ENCODE peak calls at places on chromosomes 5 and 9, in eight cellular contexts. One of them, this sample, is unnamed. For H3K4me1, the result is how much of the 10 kb centered on the place peaks cover.

GRCh38 chr9:4662989-4663792 is 1.1 kb downstream of the PLPP6 start:
- DNase-seq in uterus: no peak
- DNase-seq in Peyer's patch: no peak
- DNase-seq in thyroid gland: no peak
- DNase-seq in esophagus squamous epithelium: no peak
- DNase-seq in HCT116: no peak
- DNase-seq in tibial nerve: no peak
- DNase-seq in adrenal gland: no peak
- DNase-seq in this sample: no peak

GRCh38 chr5:75885849-75886596 is 168.8 kb upstream of the POC5 start:
- DNase-seq in tibial nerve: no peak
- DNase-seq in thyroid gland: peak
- DNase-seq in Peyer's patch: no peak
- DNase-seq in esophagus squamous epithelium: no peak
- DNase-seq in adrenal gland: no peak
- DNase-seq in uterus: no peak
- DNase-seq in HCT116: no peak
- DNase-seq in this sample: peak

GRCh38 chr9:132912131-132912530 is 32.3 kb downstream of the TSC1 start:
- DNase-seq in esophagus squamous epithelium: no peak
- DNase-seq in HCT116: no peak
- DNase-seq in Peyer's patch: no peak
- DNase-seq in uterus: no peak
- DNase-seq in thyroid gland: no peak
- DNase-seq in tibial nerve: no peak
- DNase-seq in adrenal gland: no peak
- DNase-seq in this sample: no peak

GRCh38 chr5:92835712-92836111 is 745.3 kb downstream of the NR2F1-AS1 start:
- DNase-seq in thyroid gland: no peak
- DNase-seq in tibial nerve: no peak
- DNase-seq in adrenal gland: no peak
- DNase-seq in HCT116: no peak
- DNase-seq in uterus: no peak
- DNase-seq in esophagus squamous epithelium: no peak
- DNase-seq in Peyer's patch: no peak
- DNase-seq in this sample: no peak

GRCh38 chr9:87128844-87129493 is 181.7 kb upstream of the GAS1 start:
- DNase-seq in tibial nerve: no peak
- DNase-seq in uterus: no peak
- DNase-seq in esophagus squamous epithelium: no peak
- DNase-seq in HCT116: no peak
- DNase-seq in Peyer's patch: no peak
- DNase-seq in thyroid gland: no peak
- DNase-seq in adrenal gland: no peak
- DNase-seq in this sample: no peak

GRCh38 chr9:107489687-107490605 is at the start of gene KLF4:
- DNase-seq in HCT116: peak
- DNase-seq in thyroid gland: peak
- DNase-seq in uterus: peak
- DNase-seq in tibial nerve: peak
- DNase-seq in adrenal gland: peak
- DNase-seq in esophagus squamous epithelium: peak
- DNase-seq in Peyer's patch: peak
- DNase-seq in this sample: peak

GRCh38 chr5:179393078-179393477 is 47.8 kb upstream of the ADAMTS2 start:
- DNase-seq in esophagus squamous epithelium: no peak
- DNase-seq in tibial nerve: no peak
- DNase-seq in Peyer's patch: no peak
- DNase-seq in HCT116: peak
- DNase-seq in uterus: no peak
- DNase-seq in adrenal gland: no peak
- DNase-seq in thyroid gland: no peak
- DNase-seq in this sample: no peak

GRCh38 chr9:93577940-93578682 is 1.7 kb downstream of the PHF2 start:
- DNase-seq in tibial nerve: no peak
- DNase-seq in adrenal gland: no peak
- DNase-seq in esophagus squamous epithelium: no peak
- DNase-seq in Peyer's patch: no peak
- DNase-seq in thyroid gland: no peak
- DNase-seq in uterus: no peak
- DNase-seq in HCT116: no peak
- DNase-seq in this sample: peak

GRCh38 chr5:86460519-86460918 is 157.2 kb upstream of the COX7C start:
- DNase-seq in adrenal gland: no peak
- DNase-seq in uterus: no peak
- DNase-seq in esophagus squamous epithelium: no peak
- DNase-seq in thyroid gland: no peak
- DNase-seq in HCT116: no peak
- DNase-seq in Peyer's patch: no peak
- DNase-seq in tibial nerve: no peak
- DNase-seq in this sample: no peak

GRCh38 chr9:130927995-130928900 is 10.8 kb downstream of the FIBCD1 start:
- DNase-seq in uterus: no peak
- DNase-seq in Peyer's patch: no peak
- DNase-seq in thyroid gland: peak
- DNase-seq in esophagus squamous epithelium: no peak
- DNase-seq in adrenal gland: peak
- DNase-seq in HCT116: peak
- DNase-seq in tibial nerve: no peak
- DNase-seq in this sample: no peak

GRCh38 chr9:121654497-121655140 is 3.2 kb downstream of the DAB2IP start:
- DNase-seq in tibial nerve: no peak
- DNase-seq in esophagus squamous epithelium: no peak
- DNase-seq in uterus: no peak
- DNase-seq in thyroid gland: no peak
- DNase-seq in adrenal gland: no peak
- DNase-seq in Peyer's patch: no peak
- DNase-seq in HCT116: no peak
- DNase-seq in this sample: no peak

DNA sequence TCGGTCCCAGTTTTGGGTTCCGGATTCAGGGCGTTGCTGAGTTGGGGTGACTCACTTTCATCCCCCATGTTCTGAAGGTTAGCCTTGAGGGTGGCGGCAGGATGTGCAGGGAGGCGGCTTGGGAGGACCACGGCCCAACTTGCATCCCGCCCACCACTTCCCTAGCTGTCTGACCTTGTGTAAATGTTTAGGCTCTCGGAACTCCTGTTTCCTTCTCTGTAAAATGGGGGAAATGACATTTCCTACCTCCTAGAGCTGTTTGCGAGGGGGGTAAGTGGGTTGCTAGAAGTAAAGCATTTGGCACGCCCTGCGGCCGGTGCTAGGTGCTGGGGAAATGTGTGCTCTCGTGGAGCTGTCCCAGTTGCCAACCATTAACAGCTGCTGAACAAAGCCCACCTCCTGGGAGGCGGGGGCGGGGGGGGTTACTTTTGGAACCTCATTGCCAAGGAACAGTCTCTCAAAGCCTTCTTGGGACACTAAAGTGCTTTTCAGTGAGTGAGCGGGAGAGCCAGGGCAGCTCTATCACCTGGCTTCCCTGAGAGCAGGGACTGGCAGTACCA is 27.5 kb downstream of the PTGES2 start:
- DNase-seq in thyroid gland: peak
- DNase-seq in HCT116: no peak
- DNase-seq in Peyer's patch: no peak
- DNase-seq in esophagus squamous epithelium: no peak
- DNase-seq in uterus: no peak
- DNase-seq in adrenal gland: peak
- DNase-seq in tibial nerve: no peak
- DNase-seq in this sample: no peak
- H3K4me3 ChIP-seq in thyroid gland: no peak
- H3K4me3 ChIP-seq in HCT116: no peak
- H3K4me3 ChIP-seq in Peyer's patch: no peak
- H3K4me3 ChIP-seq in esophagus squamous epithelium: peak
- H3K4me3 ChIP-seq in uterus: peak
- H3K4me3 ChIP-seq in adrenal gland: no peak
- H3K4me3 ChIP-seq in tibial nerve: no peak
- H3K4me3 ChIP-seq in this sample: no peak

GRCh38 chr5:180866985-180867384 is 5.9 kb upstream of the ZFP62 start:
- DNase-seq in thyroid gland: no peak
- DNase-seq in uterus: no peak
- DNase-seq in tibial nerve: no peak
- DNase-seq in esophagus squamous epithelium: no peak
- DNase-seq in Peyer's patch: no peak
- DNase-seq in adrenal gland: no peak
- DNase-seq in HCT116: no peak
- DNase-seq in this sample: no peak

GRCh38 chr5:180862645-180863044 is 1.6 kb upstream of the ZFP62 start:
- DNase-seq in HCT116: no peak
- DNase-seq in adrenal gland: no peak
- DNase-seq in esophagus squamous epithelium: no peak
- DNase-seq in tibial nerve: no peak
- DNase-seq in thyroid gland: no peak
- DNase-seq in uterus: no peak
- DNase-seq in Peyer's patch: no peak
- DNase-seq in this sample: no peak

GRCh38 chr5:180866296-180866695 is 5.2 kb upstream of the ZFP62 start:
- DNase-seq in esophagus squamous epithelium: no peak
- DNase-seq in thyroid gland: no peak
- DNase-seq in tibial nerve: no peak
- DNase-seq in adrenal gland: no peak
- DNase-seq in HCT116: no peak
- DNase-seq in Peyer's patch: no peak
- DNase-seq in uterus: no peak
- DNase-seq in this sample: no peak

GRCh38 chr5:180860273-180860886 is 696 bp downstream of the ZFP62 start:
- DNase-seq in esophagus squamous epithelium: no peak
- DNase-seq in HCT116: peak
- DNase-seq in uterus: no peak
- DNase-seq in tibial nerve: no peak
- DNase-seq in adrenal gland: no peak
- DNase-seq in Peyer's patch: peak
- DNase-seq in thyroid gland: peak
- DNase-seq in this sample: no peak

DNA sequence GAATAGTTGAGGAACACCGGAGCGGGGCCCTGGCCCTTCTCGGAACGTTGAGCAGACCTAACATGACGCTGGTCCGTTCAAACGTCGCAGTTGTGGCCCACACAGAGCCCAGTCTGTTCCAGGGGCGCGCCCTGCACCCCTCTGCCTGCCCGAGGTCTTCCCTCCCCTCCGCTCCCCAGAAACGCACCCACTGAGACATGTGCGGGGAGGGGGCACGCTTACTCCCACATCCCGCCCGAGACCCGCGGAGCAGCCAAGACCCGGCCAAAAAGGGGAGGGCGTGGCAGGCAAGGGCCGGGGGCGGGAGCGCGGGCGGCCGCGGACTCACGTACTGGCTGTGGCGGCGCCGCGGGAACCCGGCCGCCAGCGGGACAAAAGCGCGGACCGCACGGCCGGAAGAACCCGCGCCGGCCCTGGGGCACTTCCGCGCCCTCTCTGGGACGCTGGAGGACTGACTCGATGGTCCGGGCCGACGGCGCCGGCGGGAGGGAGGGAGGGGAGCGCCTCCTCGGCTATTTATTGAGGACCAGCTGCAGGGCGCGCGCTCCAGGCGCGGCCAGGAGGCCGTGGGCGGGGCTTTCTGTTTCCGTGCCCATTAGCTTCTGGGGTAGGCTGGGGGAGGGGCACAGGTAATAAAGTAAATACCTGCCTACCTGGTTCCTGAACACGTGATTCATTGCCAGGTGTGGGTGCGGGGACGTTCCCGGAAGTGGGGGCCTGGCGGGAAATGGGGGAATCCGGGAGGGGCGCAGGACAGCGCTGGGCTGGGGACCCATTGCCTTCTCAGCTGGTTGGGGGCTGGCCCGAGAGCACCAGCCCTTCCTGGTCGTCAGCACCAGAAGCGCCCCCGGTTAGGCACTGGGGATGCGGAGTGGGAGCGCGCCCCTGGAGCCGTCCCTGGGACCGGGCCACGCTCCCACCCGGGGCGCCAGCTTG is at the start of gene ZFP62:
- DNase-seq in tibial nerve: peak
- DNase-seq in esophagus squamous epithelium: peak
- DNase-seq in adrenal gland: peak
- DNase-seq in Peyer's patch: peak
- DNase-seq in thyroid gland: peak
- DNase-seq in uterus: peak
- DNase-seq in HCT116: peak
- DNase-seq in this sample: peak
- TF ChIP-seq POLR2A in tibial nerve: no peak
- TF ChIP-seq POLR2A in esophagus squamous epithelium: no peak
- TF ChIP-seq POLR2A in adrenal gland: peak
- TF ChIP-seq POLR2A in Peyer's patch: peak
- TF ChIP-seq POLR2A in thyroid gland: peak
- TF ChIP-seq POLR2A in uterus: peak
- TF ChIP-seq POLR2A in HCT116: peak
- TF ChIP-seq POLR2A in this sample: no peak

DNA sequence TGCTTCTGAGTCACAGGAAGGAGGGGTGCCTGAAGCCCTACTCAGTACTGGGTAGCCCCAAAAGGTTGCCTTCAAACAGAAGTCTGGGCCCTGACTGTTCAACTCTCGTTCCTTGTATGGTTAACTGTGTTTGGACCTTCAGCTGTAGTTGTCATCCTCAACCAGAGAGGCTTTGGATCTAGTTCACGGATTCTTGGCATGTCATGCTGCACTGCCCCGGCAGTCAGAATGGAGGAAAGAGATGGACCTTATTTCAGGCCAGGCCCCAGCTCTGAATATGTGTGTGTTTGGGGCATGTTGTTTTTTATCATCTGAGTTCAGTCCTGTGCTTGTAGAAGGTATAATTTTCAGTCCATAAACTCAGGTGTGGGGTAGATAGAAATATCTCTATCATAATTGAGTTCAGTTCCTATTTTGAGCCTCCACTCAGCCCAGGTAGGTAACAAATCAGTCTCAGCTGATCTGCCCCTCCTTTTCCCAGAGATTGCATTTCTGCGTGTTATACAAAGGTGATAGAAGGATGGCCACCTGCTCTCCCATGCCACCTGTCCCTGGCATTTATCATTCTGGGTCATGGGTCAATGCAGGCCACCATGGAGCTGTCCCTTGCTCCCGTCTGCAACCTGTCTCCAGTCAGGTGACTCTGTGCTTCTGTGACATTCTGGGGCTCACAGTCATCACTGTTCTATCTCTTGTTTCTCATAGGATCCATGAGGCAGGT is 127.5 kb upstream of the CPEB4 start:
- DNase-seq in tibial nerve: no peak
- DNase-seq in adrenal gland: no peak
- DNase-seq in esophagus squamous epithelium: no peak
- DNase-seq in uterus: no peak
- DNase-seq in HCT116: no peak
- DNase-seq in Peyer's patch: no peak
- DNase-seq in thyroid gland: no peak
- DNase-seq in this sample: no peak
- H3K4me1 ChIP-seq in tibial nerve: under half
- H3K4me1 ChIP-seq in adrenal gland: under half
- H3K4me1 ChIP-seq in esophagus squamous epithelium: under half
- H3K4me1 ChIP-seq in uterus: under half
- H3K4me1 ChIP-seq in HCT116: under half
- H3K4me1 ChIP-seq in Peyer's patch: under half
- H3K4me1 ChIP-seq in thyroid gland: under half
- H3K4me1 ChIP-seq in this sample: under half

DNA sequence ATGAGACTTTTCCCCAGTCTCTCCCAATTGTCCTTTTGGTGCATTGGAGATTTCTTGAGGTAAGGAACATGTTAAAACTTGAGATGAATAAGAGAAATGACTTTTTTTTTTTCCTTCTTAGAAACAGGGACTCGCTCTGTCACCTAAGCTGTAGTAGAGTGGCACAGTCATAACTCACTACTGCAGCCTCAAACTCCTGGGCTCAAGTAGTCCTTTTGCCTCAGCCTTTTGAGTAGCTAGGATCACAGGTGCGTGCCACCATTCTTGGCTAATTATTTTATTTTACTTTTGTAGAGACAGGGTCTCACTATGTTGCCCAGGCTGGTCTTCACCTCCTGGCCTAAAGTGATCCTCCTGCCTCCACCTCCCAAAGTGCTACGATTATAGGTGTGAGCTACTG is 25.9 kb downstream of the CDC42SE2 start:
- DNase-seq in HCT116: no peak
- DNase-seq in esophagus squamous epithelium: no peak
- DNase-seq in adrenal gland: no peak
- DNase-seq in uterus: no peak
- DNase-seq in Peyer's patch: no peak
- DNase-seq in thyroid gland: no peak
- DNase-seq in tibial nerve: no peak
- DNase-seq in this sample: no peak
- H3K4me3 ChIP-seq in HCT116: no peak
- H3K4me3 ChIP-seq in esophagus squamous epithelium: no peak
- H3K4me3 ChIP-seq in adrenal gland: no peak
- H3K4me3 ChIP-seq in uterus: no peak
- H3K4me3 ChIP-seq in Peyer's patch: no peak
- H3K4me3 ChIP-seq in thyroid gland: no peak
- H3K4me3 ChIP-seq in tibial nerve: no peak
- H3K4me3 ChIP-seq in this sample: no peak

This sample was measured in testis.